ENCODE peak calls at places on chromosomes 13 and 19, in nine cellular contexts. One of them, this sample, is unnamed.

GRCh38 chr13:98394820-98395510 is 181.9 kb downstream of the STK24 start:
- DNase-seq in endothelial cell: no peak
- DNase-seq in neural progenitor cell: no peak
- DNase-seq in A549: no peak
- DNase-seq in AG09319: no peak
- DNase-seq in NB4: no peak
- DNase-seq in thoracic aorta: no peak
- DNase-seq in neural crest cell: no peak
- DNase-seq in kidney epithelial cell: no peak
- DNase-seq in this sample: no peak

GRCh38 chr19:35741216-35741541 is 1.1 kb downstream of the IGFLR1 start:
- DNase-seq in neural crest cell: no peak
- DNase-seq in thoracic aorta: no peak
- DNase-seq in AG09319: no peak
- DNase-seq in NB4: no peak
- DNase-seq in neural progenitor cell: no peak
- DNase-seq in endothelial cell: no peak
- DNase-seq in kidney epithelial cell: no peak
- DNase-seq in A549: no peak
- DNase-seq in this sample: no peak

GRCh38 chr19:51354103-51354741 is 12.0 kb downstream of the ETFB start:
- DNase-seq in kidney epithelial cell: no peak
- DNase-seq in NB4: no peak
- DNase-seq in A549: no peak
- DNase-seq in endothelial cell: no peak
- DNase-seq in neural progenitor cell: peak; percentile 56
- DNase-seq in thoracic aorta: no peak
- DNase-seq in AG09319: no peak
- DNase-seq in neural crest cell: no peak
- DNase-seq in this sample: no peak

GRCh38 chr19:2782357-2782935 is 627 bp downstream of the SGTA start:
- DNase-seq in AG09319: no peak
- DNase-seq in neural crest cell: no peak
- DNase-seq in thoracic aorta: no peak
- DNase-seq in A549: no peak
- DNase-seq in NB4: peak; percentile 22
- DNase-seq in neural progenitor cell: no peak
- DNase-seq in endothelial cell: no peak
- DNase-seq in kidney epithelial cell: no peak
- DNase-seq in this sample: no peak

GRCh38 chr19:36128392-36128736 is 11.5 kb upstream of the CAPNS1 start:
- DNase-seq in kidney epithelial cell: no peak
- DNase-seq in neural progenitor cell: peak; percentile 58
- DNase-seq in thoracic aorta: no peak
- DNase-seq in A549: no peak
- DNase-seq in endothelial cell: no peak
- DNase-seq in NB4: peak; percentile 66
- DNase-seq in neural crest cell: no peak
- DNase-seq in AG09319: no peak
- DNase-seq in this sample: no peak

GRCh38 chr13:84481958-84482357 is 599.7 kb upstream of the SLITRK1 start:
- DNase-seq in kidney epithelial cell: no peak
- DNase-seq in neural crest cell: no peak
- DNase-seq in NB4: no peak
- DNase-seq in A549: no peak
- DNase-seq in endothelial cell: no peak
- DNase-seq in thoracic aorta: no peak
- DNase-seq in neural progenitor cell: no peak
- DNase-seq in AG09319: no peak
- DNase-seq in this sample: no peak

GRCh38 chr13:31824705-31825512 is 85.6 kb downstream of the RXFP2 start:
- DNase-seq in thoracic aorta: no peak
- DNase-seq in NB4: peak; percentile 51
- DNase-seq in kidney epithelial cell: no peak
- DNase-seq in endothelial cell: no peak
- DNase-seq in A549: no peak
- DNase-seq in neural crest cell: no peak
- DNase-seq in neural progenitor cell: no peak
- DNase-seq in AG09319: no peak
- DNase-seq in this sample: no peak

GRCh38 chr13:21478881-21479808 is 20.0 kb upstream of the ZDHHC20 start:
- DNase-seq in A549: no peak
- DNase-seq in neural progenitor cell: peak; percentile 80
- DNase-seq in endothelial cell: peak; percentile 61
- DNase-seq in neural crest cell: peak; percentile 48
- DNase-seq in kidney epithelial cell: peak; percentile 34
- DNase-seq in AG09319: peak; percentile 50
- DNase-seq in thoracic aorta: no peak
- DNase-seq in NB4: peak; percentile 83
- DNase-seq in this sample: no peak

GRCh38 chr19:54114340-54114826 is 1.1 kb downstream of the TFPT start:
- DNase-seq in neural progenitor cell: peak; percentile 29
- DNase-seq in kidney epithelial cell: no peak
- DNase-seq in neural crest cell: no peak
- DNase-seq in thoracic aorta: no peak
- DNase-seq in A549: no peak
- DNase-seq in NB4: peak; percentile 76
- DNase-seq in AG09319: no peak
- DNase-seq in endothelial cell: peak; percentile 45
- DNase-seq in this sample: no peak

GRCh38 chr13:45702869-45703391 is 810 bp downstream of the CBY2 start:
- DNase-seq in A549: no peak
- DNase-seq in neural crest cell: no peak
- DNase-seq in NB4: no peak
- DNase-seq in kidney epithelial cell: no peak
- DNase-seq in AG09319: no peak
- DNase-seq in thoracic aorta: no peak
- DNase-seq in endothelial cell: no peak
- DNase-seq in neural progenitor cell: no peak
- DNase-seq in this sample: no peak

GRCh38 chr13:45704211-45704739 is 2.2 kb downstream of the CBY2 start:
- DNase-seq in A549: no peak
- DNase-seq in NB4: no peak
- DNase-seq in AG09319: no peak
- DNase-seq in thoracic aorta: no peak
- DNase-seq in endothelial cell: no peak
- DNase-seq in neural progenitor cell: no peak
- DNase-seq in kidney epithelial cell: no peak
- DNase-seq in neural crest cell: no peak
- DNase-seq in this sample: no peak

GRCh38 chr13:45705145-45705695 is 3.1 kb downstream of the CBY2 start:
- DNase-seq in neural crest cell: no peak
- DNase-seq in A549: no peak
- DNase-seq in kidney epithelial cell: no peak
- DNase-seq in neural progenitor cell: peak; percentile 66
- DNase-seq in thoracic aorta: no peak
- DNase-seq in NB4: no peak
- DNase-seq in AG09319: no peak
- DNase-seq in endothelial cell: no peak
- DNase-seq in this sample: no peak

GRCh38 chr13:45702088-45702487 is at the start of gene CBY2:
- DNase-seq in thoracic aorta: no peak
- DNase-seq in AG09319: no peak
- DNase-seq in NB4: no peak
- DNase-seq in neural progenitor cell: no peak
- DNase-seq in kidney epithelial cell: no peak
- DNase-seq in A549: no peak
- DNase-seq in neural crest cell: no peak
- DNase-seq in endothelial cell: no peak
- DNase-seq in this sample: no peak

DNA sequence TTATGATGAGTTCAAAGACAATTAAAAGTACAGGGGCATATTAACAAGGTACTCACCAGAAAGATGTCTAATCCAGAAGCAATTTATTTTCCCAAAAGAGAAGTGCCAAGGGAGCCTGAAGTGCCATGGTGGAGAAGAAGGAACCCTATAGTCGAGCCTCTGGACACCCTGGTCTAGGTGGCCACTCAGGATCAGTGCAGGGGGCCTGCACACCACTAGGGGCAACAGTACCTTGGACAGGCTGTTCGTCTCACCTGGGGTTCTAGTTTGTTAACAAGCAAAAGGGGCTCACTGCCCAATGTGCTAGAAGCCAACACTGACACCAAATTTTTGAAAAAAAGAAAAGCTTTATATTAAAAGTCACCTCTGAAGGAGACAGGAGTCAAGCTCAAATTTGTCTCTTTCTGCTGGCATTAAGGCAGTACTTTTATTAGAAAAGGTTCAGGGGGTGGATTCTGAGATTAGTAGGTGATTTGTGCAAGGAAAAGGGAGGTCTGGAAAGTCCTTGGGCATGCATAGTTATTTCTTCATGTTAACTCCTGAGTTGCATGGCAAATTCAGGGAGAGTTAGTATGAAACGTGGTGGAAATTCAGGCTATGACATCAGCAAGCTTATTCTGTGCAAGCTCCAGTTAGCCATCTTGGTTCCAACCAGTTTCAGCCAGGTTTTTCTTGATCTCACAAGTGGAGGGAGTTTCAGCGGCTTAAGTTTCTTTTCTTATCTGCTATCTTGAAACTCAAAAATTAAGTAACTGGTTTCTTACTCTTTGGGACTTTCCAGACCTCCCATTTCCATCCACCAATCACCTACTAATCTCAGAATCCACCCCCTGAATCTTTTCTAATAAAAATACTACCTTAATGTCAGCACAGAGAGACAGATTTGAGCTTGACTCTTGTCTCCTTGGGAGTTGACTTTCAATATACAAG is 884 bp upstream of the CBY2 start:
- DNase-seq in neural crest cell: no peak
- DNase-seq in NB4: no peak
- DNase-seq in AG09319: no peak
- DNase-seq in endothelial cell: no peak
- DNase-seq in A549: no peak
- DNase-seq in thoracic aorta: no peak
- DNase-seq in kidney epithelial cell: no peak
- DNase-seq in neural progenitor cell: no peak
- DNase-seq in this sample: no peak
- TF ChIP-seq CTCF in neural crest cell: no peak
- TF ChIP-seq CTCF in NB4: peak; percentile 19
- TF ChIP-seq CTCF in AG09319: no peak
- TF ChIP-seq CTCF in endothelial cell: peak; percentile 15
- TF ChIP-seq CTCF in A549: no peak
- TF ChIP-seq CTCF in thoracic aorta: no peak
- TF ChIP-seq CTCF in kidney epithelial cell: no peak
- TF ChIP-seq CTCF in neural progenitor cell: peak; percentile 24
- TF ChIP-seq CTCF in this sample: no peak

GRCh38 chr13:37769545-37769944 is 100.0 kb downstream of the TRPC4 start:
- DNase-seq in neural crest cell: no peak
- DNase-seq in AG09319: no peak
- DNase-seq in neural progenitor cell: no peak
- DNase-seq in thoracic aorta: no peak
- DNase-seq in endothelial cell: no peak
- DNase-seq in kidney epithelial cell: no peak
- DNase-seq in A549: no peak
- DNase-seq in NB4: no peak
- DNase-seq in this sample: no peak

DNA sequence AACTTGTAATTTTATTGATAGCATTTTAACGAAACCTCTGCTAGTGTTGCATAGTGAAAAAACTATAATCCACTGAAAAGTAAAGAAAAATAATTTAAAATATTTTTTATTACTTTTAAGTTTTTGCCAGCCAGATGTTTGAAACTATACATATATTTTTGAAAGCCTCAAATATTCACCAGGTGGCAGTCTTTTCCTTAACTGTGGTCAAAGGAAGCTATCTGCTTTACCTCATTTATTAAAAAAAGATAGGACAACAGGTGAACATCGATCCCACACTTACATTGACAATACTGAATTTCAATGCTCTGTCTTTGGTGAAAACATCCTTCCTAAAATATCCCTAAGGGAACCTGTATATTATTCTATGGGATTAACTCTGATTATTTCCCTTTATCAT is 100.5 kb downstream of the TRPC4 start:
- DNase-seq in neural progenitor cell: no peak
- DNase-seq in endothelial cell: no peak
- DNase-seq in A549: no peak
- DNase-seq in NB4: no peak
- DNase-seq in thoracic aorta: no peak
- DNase-seq in kidney epithelial cell: no peak
- DNase-seq in neural crest cell: no peak
- DNase-seq in AG09319: no peak
- DNase-seq in this sample: no peak
- TF ChIP-seq CTCF in neural progenitor cell: peak; percentile 36
- TF ChIP-seq CTCF in endothelial cell: no peak
- TF ChIP-seq CTCF in A549: no peak
- TF ChIP-seq CTCF in NB4: no peak
- TF ChIP-seq CTCF in thoracic aorta: no peak
- TF ChIP-seq CTCF in kidney epithelial cell: peak; percentile 21
- TF ChIP-seq CTCF in neural crest cell: peak; percentile 63
- TF ChIP-seq CTCF in AG09319: peak; percentile 7
- TF ChIP-seq CTCF in this sample: no peak

GRCh38 chr13:27854606-27855005 is 62.3 kb downstream of the GSX1 start:
- DNase-seq in endothelial cell: no peak
- DNase-seq in neural progenitor cell: no peak
- DNase-seq in AG09319: no peak
- DNase-seq in kidney epithelial cell: no peak
- DNase-seq in NB4: no peak
- DNase-seq in neural crest cell: no peak
- DNase-seq in thoracic aorta: no peak
- DNase-seq in A549: no peak
- DNase-seq in this sample: no peak

GRCh38 chr13:27853871-27854270 is 61.6 kb downstream of the GSX1 start:
- DNase-seq in A549: no peak
- DNase-seq in thoracic aorta: no peak
- DNase-seq in AG09319: no peak
- DNase-seq in neural progenitor cell: no peak
- DNase-seq in NB4: no peak
- DNase-seq in neural crest cell: no peak
- DNase-seq in endothelial cell: no peak
- DNase-seq in kidney epithelial cell: no peak
- DNase-seq in this sample: no peak

GRCh38 chr13:27855381-27855780 is 63.1 kb downstream of the GSX1 start:
- DNase-seq in endothelial cell: no peak
- DNase-seq in A549: peak; percentile 6
- DNase-seq in NB4: no peak
- DNase-seq in kidney epithelial cell: no peak
- DNase-seq in AG09319: no peak
- DNase-seq in neural progenitor cell: no peak
- DNase-seq in neural crest cell: no peak
- DNase-seq in thoracic aorta: no peak
- DNase-seq in this sample: no peak

GRCh38 chr13:27858046-27858445 is 61.8 kb upstream of the PDX1 start:
- DNase-seq in neural progenitor cell: no peak
- DNase-seq in NB4: no peak
- DNase-seq in AG09319: no peak
- DNase-seq in neural crest cell: no peak
- DNase-seq in thoracic aorta: no peak
- DNase-seq in endothelial cell: no peak
- DNase-seq in kidney epithelial cell: no peak
- DNase-seq in A549: no peak
- DNase-seq in this sample: no peak

GRCh38 chr13:27857271-27857670 is 62.5 kb upstream of the PDX1 start:
- DNase-seq in neural crest cell: no peak
- DNase-seq in endothelial cell: no peak
- DNase-seq in NB4: no peak
- DNase-seq in A549: no peak
- DNase-seq in thoracic aorta: no peak
- DNase-seq in neural progenitor cell: no peak
- DNase-seq in kidney epithelial cell: no peak
- DNase-seq in AG09319: no peak
- DNase-seq in this sample: no peak
- TF ChIP-seq CTCF in neural crest cell: no peak
- TF ChIP-seq CTCF in endothelial cell: no peak
- TF ChIP-seq CTCF in NB4: no peak
- TF ChIP-seq CTCF in A549: no peak
- TF ChIP-seq CTCF in thoracic aorta: no peak
- TF ChIP-seq CTCF in neural progenitor cell: no peak
- TF ChIP-seq CTCF in kidney epithelial cell: no peak
- TF ChIP-seq CTCF in AG09319: no peak
- TF ChIP-seq CTCF in this sample: no peak

GRCh38 chr19:16420781-16421386 is 50.9 kb downstream of the EPS15L1 start:
- DNase-seq in thoracic aorta: no peak
- DNase-seq in kidney epithelial cell: no peak
- DNase-seq in AG09319: no peak
- DNase-seq in neural crest cell: no peak
- DNase-seq in neural progenitor cell: no peak
- DNase-seq in NB4: no peak
- DNase-seq in endothelial cell: no peak
- DNase-seq in A549: no peak
- DNase-seq in this sample: no peak
- TF ChIP-seq CTCF in thoracic aorta: no peak
- TF ChIP-seq CTCF in kidney epithelial cell: no peak
- TF ChIP-seq CTCF in AG09319: no peak
- TF ChIP-seq CTCF in neural crest cell: no peak
- TF ChIP-seq CTCF in neural progenitor cell: no peak
- TF ChIP-seq CTCF in NB4: no peak
- TF ChIP-seq CTCF in endothelial cell: no peak
- TF ChIP-seq CTCF in A549: no peak
- TF ChIP-seq CTCF in this sample: no peak